ENCODE peak calls at places on chromosomes 4 and X, in four cellular contexts. D is heart right ventricle, W is fibroblast of lung, M is astrocyte of the spinal cord. L is an unnamed sample.

GRCh38 chr4:80213117-80213815 is 16.0 kb downstream of the PRDM8 start:
- DNase-seq in M (peak; percentile 49), W (peak; percentile 71), D (no peak), L (peak; percentile 68)

GRCh38 chrX:2707334-2707760 is 16.3 kb downstream of the CD99 start:
- DNase-seq in M (peak; percentile 89), D (peak; percentile 34), W (peak; percentile 81), L (peak; percentile 88)

GRCh38 chr4:62670509-62670908 is 1470.4 kb downstream of the ADGRL3 start:
- DNase-seq in D (no peak), W (peak; percentile 20), M (peak; percentile 12), L (peak; percentile 48)

GRCh38 chr4:145034727-145035211 is 63.2 kb downstream of the ANAPC10 start:
- DNase-seq in W (peak; percentile 89), M (peak; percentile 89), D (no peak), L (peak; percentile 90)

GRCh38 chrX:136694491-136695087 is 46.6 kb downstream of the CD40LG start:
- DNase-seq in D (no peak), W (peak; percentile 42), M (peak; percentile 57), L (peak; percentile 76)

GRCh38 chrX:64850371-64851082 is 125.7 kb downstream of the ZC4H2 start:
- DNase-seq in D (no peak), M (no peak), W (no peak), L (no peak)

GRCh38 chr4:136741468-136741867 is 790.8 kb downstream of the PCDH18 start:
- DNase-seq in W (peak; percentile 38), D (no peak), M (peak; percentile 23), L (peak; percentile 70)

GRCh38 chr4:82372502-82372873 is 1.3 kb downstream of the HNRNPD start:
- DNase-seq in M (no peak), D (no peak), W (no peak), L (peak; percentile 42)

GRCh38 chrX:28756175-28756574 is 168.9 kb downstream of the IL1RAPL1 start:
- DNase-seq in M (no peak), D (no peak), W (no peak), L (no peak)

GRCh38 chr4:168677063-168677462 is 180.2 kb downstream of the PALLD start:
- DNase-seq in W (no peak), M (no peak), D (no peak), L (no peak)

GRCh38 chrX:120200851-120201250 is 42.4 kb downstream of the RHOXF2 start:
- DNase-seq in W (no peak), D (no peak), M (no peak), L (no peak)

GRCh38 chrX:29143356-29143755 is 556.1 kb downstream of the IL1RAPL1 start:
- DNase-seq in W (peak; percentile 60), D (no peak), M (no peak), L (peak; percentile 38)

GRCh38 chr4:6177587-6178197 is 22.7 kb downstream of the JAKMIP1 start:
- DNase-seq in W (no peak), M (no peak), D (peak; percentile 17), L (no peak)
- H3K4me3 ChIP-seq in W (no peak overlapping the region), M (no peak overlapping the region), D (no peak overlapping the region), L (no peak overlapping the region)

GRCh38 chr4:335515-335914 is 2.1 kb upstream of the ZNF141 start:
- DNase-seq in M (no peak), D (no peak), W (no peak), L (no peak)

GRCh38 chr4:337932-338758 is 531 bp downstream of the ZNF141 start:
- DNase-seq in D (peak; percentile 44), W (peak; percentile 53), M (peak; percentile 45), L (peak; percentile 54)

GRCh38 chr4:336893-337142 is 796 bp upstream of the ZNF141 start:
- DNase-seq in D (no peak), M (no peak), W (no peak), L (no peak)

GRCh38 chr4:337143-337931 is at the start of gene ZNF141:
- DNase-seq in M (peak; percentile 98), W (peak; percentile 97), D (peak; percentile 92), L (peak; percentile 99)

DNA sequence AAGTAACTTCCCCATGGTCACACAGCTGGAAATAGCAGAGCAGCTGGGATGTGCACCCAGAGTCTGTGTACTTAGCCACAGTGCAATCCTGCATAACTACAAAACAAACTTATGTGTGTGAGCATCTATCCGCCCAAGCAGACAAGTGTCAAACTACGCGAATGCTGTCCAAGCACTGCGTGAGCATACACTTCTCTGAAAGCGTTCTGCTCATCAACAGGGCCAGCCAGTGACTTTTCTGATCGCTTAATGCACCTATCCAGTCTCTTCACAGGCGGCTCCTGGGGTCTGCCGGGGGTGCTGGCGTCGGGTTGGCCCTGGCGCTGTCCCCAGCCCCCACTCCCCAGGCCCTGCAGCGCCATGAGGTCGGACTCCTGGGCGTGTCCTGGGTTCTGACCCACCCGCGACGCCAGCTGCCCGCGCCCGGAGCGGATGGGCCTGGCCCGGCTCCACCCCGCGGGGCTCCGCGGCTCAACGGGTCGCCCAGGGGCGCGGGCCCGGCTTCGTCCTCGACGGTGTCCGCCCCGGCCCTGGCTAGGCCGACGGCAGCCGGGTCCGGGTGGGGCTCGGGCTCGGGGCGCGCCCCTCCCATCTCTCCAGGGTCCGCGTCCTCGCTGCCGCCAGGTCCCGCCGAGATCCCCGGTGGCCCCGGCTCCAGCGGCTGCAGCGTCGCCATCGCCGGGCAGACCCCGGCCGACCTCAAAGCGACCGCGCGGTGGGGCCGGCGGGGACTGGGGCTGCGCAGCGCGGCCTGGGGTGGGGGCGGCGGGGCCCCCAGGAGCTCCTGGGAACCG is 1.3 kb upstream of the ZNF141 start:
- DNase-seq in W (no peak), D (peak; percentile 70), M (no peak), L (peak; percentile 31)
- H3K4me3 ChIP-seq in W (peak overlapping the region; percentile 81), D (peak overlapping the region; percentile 72), M (peak overlapping the region; percentile 85), L (peak overlapping the region; percentile 85)

DNA sequence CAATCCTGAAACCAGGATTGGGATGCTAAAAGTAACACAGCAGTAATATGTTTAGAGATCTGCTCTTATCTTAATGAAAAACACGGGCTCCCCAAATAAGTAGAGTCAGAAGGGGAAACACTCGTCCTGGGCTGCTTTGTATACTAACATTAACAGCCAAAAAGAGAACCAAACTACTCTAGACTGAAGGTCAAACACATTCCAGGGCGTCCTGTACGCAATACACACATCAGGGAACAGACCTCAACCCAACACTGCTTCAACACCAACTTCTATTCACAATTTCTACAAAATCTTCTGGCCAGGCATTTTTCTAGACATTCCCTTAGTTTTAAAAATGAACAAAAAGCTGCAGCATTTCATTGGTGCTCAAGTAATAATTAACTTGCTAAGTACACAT is 21.4 kb downstream of the FAT1 start:
- DNase-seq in W (no peak), D (no peak), M (no peak), L (peak; percentile 20)
- H3K4me3 ChIP-seq in W (no peak overlapping the region), D (no peak overlapping the region), M (no peak overlapping the region), L (no peak overlapping the region)

GRCh38 chr4:118682928-118683327 is 2.3 kb upstream of the METTL14 start:
- DNase-seq in W (peak; percentile 12), M (peak; percentile 14), D (no peak), L (peak; percentile 59)
- H3K4me3 ChIP-seq in W (no peak overlapping the region), M (no peak overlapping the region), D (no peak overlapping the region), L (no peak overlapping the region)

GRCh38 chrX:73851014-73852009 is 288.3 kb downstream of the CHIC1 start:
- DNase-seq in M (peak; percentile 97), D (no peak), W (peak; percentile 95), L (no peak)
- H3K4me3 ChIP-seq in M (peak overlapping the region; percentile 91), D (peak overlapping the region; percentile 58), W (peak overlapping the region; percentile 67), L (no peak overlapping the region)

DNA sequence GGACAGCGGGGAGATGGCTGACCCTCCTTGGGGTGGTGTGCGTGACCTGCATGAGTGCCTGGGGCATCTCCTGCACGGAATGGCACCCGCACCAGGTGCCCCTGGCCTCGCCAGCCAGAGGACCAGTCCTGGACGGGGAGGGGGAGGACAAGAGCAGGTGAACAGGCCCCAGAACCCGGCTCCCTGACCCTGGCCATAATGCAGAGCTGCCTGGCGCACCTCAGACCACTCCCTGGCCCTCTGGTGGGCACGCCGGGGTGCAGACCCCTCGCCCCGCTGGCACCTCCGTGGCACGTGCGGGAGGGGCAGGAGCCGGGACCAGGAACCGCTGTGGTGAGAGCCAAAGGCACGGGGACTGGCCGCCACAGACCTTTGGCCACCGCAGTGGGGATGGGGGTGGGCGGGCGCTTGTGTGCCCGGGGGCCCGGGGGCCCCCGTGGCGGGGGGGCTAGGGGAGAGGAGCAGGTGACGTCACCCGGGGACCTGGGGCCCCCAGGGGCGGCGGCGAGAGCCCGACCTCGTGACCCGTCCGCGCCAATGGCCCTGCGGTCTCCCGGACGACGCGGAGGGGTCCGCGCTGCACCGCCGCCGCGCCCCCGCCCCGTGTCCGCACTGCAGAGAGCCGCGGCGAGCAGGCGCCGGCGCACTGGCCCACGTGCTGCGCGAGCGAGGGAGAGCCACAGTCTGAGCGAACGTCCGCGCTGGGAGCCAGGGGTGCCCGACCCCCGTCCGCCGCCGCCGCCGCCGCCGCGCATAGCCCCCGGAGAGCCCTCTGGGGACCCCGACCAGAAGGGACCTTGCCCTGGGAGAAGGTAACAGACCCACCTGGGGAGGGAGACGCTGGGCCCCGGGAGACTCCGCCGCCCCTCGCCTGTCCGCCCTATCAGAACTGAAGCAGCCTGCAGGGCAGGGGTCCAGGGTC is at the start of gene PNMA3:
- DNase-seq in W (no peak), D (no peak), M (no peak), L (no peak)
- H3K4me3 ChIP-seq in W (no peak within 1 kb of the TSS), D (no peak within 1 kb of the TSS), M (no peak within 1 kb of the TSS), L (no peak within 1 kb of the TSS)

DNA sequence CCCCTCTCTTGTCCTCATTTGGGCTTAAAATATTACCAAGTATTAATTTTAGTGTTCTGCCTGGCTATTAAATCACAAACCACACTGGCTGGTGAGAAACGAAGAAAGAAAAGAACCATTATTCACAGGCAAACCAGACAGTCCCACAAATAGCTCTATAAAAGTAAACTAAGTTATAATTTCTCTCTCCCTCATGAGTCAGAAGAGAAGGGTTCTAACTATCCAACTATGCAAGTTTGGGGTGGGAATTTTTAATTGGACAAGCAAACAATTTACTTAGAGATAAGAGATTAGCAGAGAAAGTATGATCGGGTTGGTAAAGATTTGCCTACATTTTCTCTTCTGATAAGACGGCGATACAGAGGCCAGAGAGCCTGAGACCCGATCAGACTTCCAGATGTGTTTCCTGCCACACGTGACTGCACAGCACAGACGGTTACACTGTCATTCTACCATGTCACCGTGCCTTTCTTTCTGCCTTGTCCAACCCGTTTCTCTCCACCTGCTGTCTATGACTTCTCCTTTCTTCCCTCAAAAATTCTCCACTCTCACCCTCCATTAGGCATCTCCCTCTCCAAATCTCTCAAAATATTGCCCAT is 52.3 kb downstream of the MEPE start:
- DNase-seq in M (no peak), D (no peak), W (peak; percentile 61), L (no peak)
- H3K4me3 ChIP-seq in M (no peak overlapping the region), D (no peak overlapping the region), W (no peak overlapping the region), L (no peak overlapping the region)

L was measured in choroid plexus epithelial cell.